ENCODE peak calls at places on chromosomes 12 and 14, in six cellular contexts. One of them, this sample, is unnamed.

GRCh38 chr12:8948711-8949524 is 527 bp downstream of the M6PR start:
- DNase-seq in spleen: no peak
- DNase-seq in HepG2: peak; percentile 7
- DNase-seq in H1: no peak
- DNase-seq in stomach: no peak
- DNase-seq in suprapubic skin: no peak
- DNase-seq in this sample: no peak

GRCh38 chr12:89470741-89471504 is 53.7 kb downstream of the GALNT4 start:
- DNase-seq in spleen: no peak
- DNase-seq in HepG2: peak; percentile 58
- DNase-seq in H1: no peak
- DNase-seq in stomach: no peak
- DNase-seq in suprapubic skin: no peak
- DNase-seq in this sample: no peak

GRCh38 chr12:128690641-128691040 is 133.1 kb downstream of the SLC15A4 start:
- DNase-seq in spleen: no peak
- DNase-seq in HepG2: no peak
- DNase-seq in H1: no peak
- DNase-seq in stomach: no peak
- DNase-seq in suprapubic skin: no peak
- DNase-seq in this sample: no peak

GRCh38 chr12:111685811-111686573 is at the start of the genes ACAD10 and BRAP:
- DNase-seq in spleen: peak; percentile 97
- DNase-seq in HepG2: peak; percentile 89
- DNase-seq in H1: peak; percentile 80
- DNase-seq in stomach: peak; percentile 97
- DNase-seq in suprapubic skin: peak; percentile 95
- DNase-seq in this sample: peak; percentile 99

GRCh38 chr12:88255224-88255623 is 113.1 kb downstream of the TMTC3 start:
- DNase-seq in spleen: no peak
- DNase-seq in HepG2: no peak
- DNase-seq in H1: no peak
- DNase-seq in stomach: no peak
- DNase-seq in suprapubic skin: no peak
- DNase-seq in this sample: no peak

GRCh38 chr12:102349079-102349478 is 131.3 kb downstream of the IGF1 start:
- DNase-seq in spleen: no peak
- DNase-seq in HepG2: no peak
- DNase-seq in H1: no peak
- DNase-seq in stomach: no peak
- DNase-seq in suprapubic skin: no peak
- DNase-seq in this sample: no peak

GRCh38 chr12:14691560-14691959 is 4.8 kb downstream of the GUCY2C start:
- DNase-seq in spleen: no peak
- DNase-seq in HepG2: no peak
- DNase-seq in H1: no peak
- DNase-seq in stomach: peak; percentile 53
- DNase-seq in suprapubic skin: peak; percentile 81
- DNase-seq in this sample: no peak

GRCh38 chr12:94586589-94587259 is 63.6 kb downstream of the TMCC3 start:
- DNase-seq in spleen: no peak
- DNase-seq in HepG2: no peak
- DNase-seq in H1: no peak
- DNase-seq in stomach: no peak
- DNase-seq in suprapubic skin: no peak
- DNase-seq in this sample: no peak

GRCh38 chr12:51827925-51828818 is 20.3 kb downstream of the FIGNL2 start:
- DNase-seq in spleen: no peak
- DNase-seq in HepG2: no peak
- DNase-seq in H1: no peak
- DNase-seq in stomach: peak; percentile 70
- DNase-seq in suprapubic skin: no peak
- DNase-seq in this sample: peak; percentile 81

GRCh38 chr14:59123975-59124374 is 64.5 kb upstream of the DAAM1 start:
- DNase-seq in spleen: no peak
- DNase-seq in HepG2: no peak
- DNase-seq in H1: no peak
- DNase-seq in stomach: no peak
- DNase-seq in suprapubic skin: no peak
- DNase-seq in this sample: no peak

GRCh38 chr14:89015016-89015415 is 190.6 kb downstream of the TTC8 start:
- DNase-seq in spleen: no peak
- DNase-seq in HepG2: no peak
- DNase-seq in H1: no peak
- DNase-seq in stomach: no peak
- DNase-seq in suprapubic skin: no peak
- DNase-seq in this sample: no peak

GRCh38 chr12:15599266-15600037 is 189.7 kb downstream of the EPS8 start:
- DNase-seq in spleen: no peak
- DNase-seq in HepG2: no peak
- DNase-seq in H1: no peak
- DNase-seq in stomach: no peak
- DNase-seq in suprapubic skin: no peak
- DNase-seq in this sample: no peak

GRCh38 chr12:49936895-49937294 is 13.6 kb upstream of the AQP2 start:
- DNase-seq in spleen: no peak
- DNase-seq in HepG2: no peak
- DNase-seq in H1: no peak
- DNase-seq in stomach: no peak
- DNase-seq in suprapubic skin: no peak
- DNase-seq in this sample: no peak

GRCh38 chr12:94110258-94110657 is 38.1 kb upstream of the PLXNC1 start:
- DNase-seq in spleen: no peak
- DNase-seq in HepG2: no peak
- DNase-seq in H1: no peak
- DNase-seq in stomach: no peak
- DNase-seq in suprapubic skin: no peak
- DNase-seq in this sample: no peak

GRCh38 chr12:90974286-90974685 is 19.3 kb upstream of the CCER1 start:
- DNase-seq in spleen: no peak
- DNase-seq in HepG2: no peak
- DNase-seq in H1: no peak
- DNase-seq in stomach: no peak
- DNase-seq in suprapubic skin: no peak
- DNase-seq in this sample: no peak

GRCh38 chr12:8554451-8555195 is 13.9 kb upstream of the CLEC4E start:
- DNase-seq in spleen: no peak
- DNase-seq in HepG2: no peak
- DNase-seq in H1: no peak
- DNase-seq in stomach: no peak
- DNase-seq in suprapubic skin: no peak
- DNase-seq in this sample: no peak

GRCh38 chr14:95478309-95478708 is 38.1 kb downstream of the SYNE3 start:
- DNase-seq in spleen: no peak
- DNase-seq in HepG2: no peak
- DNase-seq in H1: no peak
- DNase-seq in stomach: no peak
- DNase-seq in suprapubic skin: no peak
- DNase-seq in this sample: no peak

GRCh38 chr12:93287152-93287551 is 90.6 kb upstream of the NUDT4 start:
- DNase-seq in spleen: no peak
- DNase-seq in HepG2: no peak
- DNase-seq in H1: no peak
- DNase-seq in stomach: no peak
- DNase-seq in suprapubic skin: no peak
- DNase-seq in this sample: no peak

GRCh38 chr12:108457006-108457733 is 57.9 kb upstream of the FICD start:
- DNase-seq in spleen: no peak
- DNase-seq in HepG2: peak; percentile 69
- DNase-seq in H1: no peak
- DNase-seq in stomach: no peak
- DNase-seq in suprapubic skin: no peak
- DNase-seq in this sample: no peak

GRCh38 chr14:57168138-57168695 is 100.5 kb downstream of the EXOC5 start:
- DNase-seq in spleen: no peak
- DNase-seq in HepG2: no peak
- DNase-seq in H1: no peak
- DNase-seq in stomach: no peak
- DNase-seq in suprapubic skin: no peak
- DNase-seq in this sample: no peak

GRCh38 chr14:103118663-103119404 is 4.4 kb upstream of the TNFAIP2 start:
- DNase-seq in spleen: peak; percentile 95
- DNase-seq in HepG2: no peak
- DNase-seq in H1: no peak
- DNase-seq in stomach: peak; percentile 53
- DNase-seq in suprapubic skin: no peak
- DNase-seq in this sample: peak; percentile 93

GRCh38 chr12:4161718-4162117 is 111.8 kb upstream of the CCND2 start:
- DNase-seq in spleen: no peak
- DNase-seq in HepG2: no peak
- DNase-seq in H1: no peak
- DNase-seq in stomach: no peak
- DNase-seq in suprapubic skin: no peak
- DNase-seq in this sample: no peak

GRCh38 chr12:18431776-18432175 is 170.5 kb downstream of the PIK3C2G start:
- DNase-seq in spleen: no peak
- DNase-seq in HepG2: no peak
- DNase-seq in H1: no peak
- DNase-seq in stomach: no peak
- DNase-seq in suprapubic skin: no peak
- DNase-seq in this sample: no peak

GRCh38 chr12:104604070-104604994 is 147.6 kb downstream of the CHST11 start:
- DNase-seq in spleen: no peak
- DNase-seq in HepG2: no peak
- DNase-seq in H1: peak; percentile 43
- DNase-seq in stomach: peak; percentile 49
- DNase-seq in suprapubic skin: peak; percentile 85
- DNase-seq in this sample: peak; percentile 91

GRCh38 chr14:90547968-90548367 is 151.1 kb downstream of the CALM1 start:
- DNase-seq in spleen: peak; percentile 56
- DNase-seq in HepG2: no peak
- DNase-seq in H1: no peak
- DNase-seq in stomach: no peak
- DNase-seq in suprapubic skin: no peak
- DNase-seq in this sample: no peak

GRCh38 chr14:82886670-82887069 is 1353.0 kb upstream of the SEL1L start:
- DNase-seq in spleen: no peak
- DNase-seq in HepG2: no peak
- DNase-seq in H1: no peak
- DNase-seq in stomach: no peak
- DNase-seq in suprapubic skin: no peak
- DNase-seq in this sample: no peak
- TF ChIP-seq POLR2AphosphoS5 in spleen: no peak
- TF ChIP-seq POLR2AphosphoS5 in HepG2: no peak
- TF ChIP-seq POLR2AphosphoS5 in H1: no peak
- TF ChIP-seq POLR2AphosphoS5 in stomach: no peak
- TF ChIP-seq POLR2AphosphoS5 in suprapubic skin: no peak
- TF ChIP-seq POLR2AphosphoS5 in this sample: no peak

DNA sequence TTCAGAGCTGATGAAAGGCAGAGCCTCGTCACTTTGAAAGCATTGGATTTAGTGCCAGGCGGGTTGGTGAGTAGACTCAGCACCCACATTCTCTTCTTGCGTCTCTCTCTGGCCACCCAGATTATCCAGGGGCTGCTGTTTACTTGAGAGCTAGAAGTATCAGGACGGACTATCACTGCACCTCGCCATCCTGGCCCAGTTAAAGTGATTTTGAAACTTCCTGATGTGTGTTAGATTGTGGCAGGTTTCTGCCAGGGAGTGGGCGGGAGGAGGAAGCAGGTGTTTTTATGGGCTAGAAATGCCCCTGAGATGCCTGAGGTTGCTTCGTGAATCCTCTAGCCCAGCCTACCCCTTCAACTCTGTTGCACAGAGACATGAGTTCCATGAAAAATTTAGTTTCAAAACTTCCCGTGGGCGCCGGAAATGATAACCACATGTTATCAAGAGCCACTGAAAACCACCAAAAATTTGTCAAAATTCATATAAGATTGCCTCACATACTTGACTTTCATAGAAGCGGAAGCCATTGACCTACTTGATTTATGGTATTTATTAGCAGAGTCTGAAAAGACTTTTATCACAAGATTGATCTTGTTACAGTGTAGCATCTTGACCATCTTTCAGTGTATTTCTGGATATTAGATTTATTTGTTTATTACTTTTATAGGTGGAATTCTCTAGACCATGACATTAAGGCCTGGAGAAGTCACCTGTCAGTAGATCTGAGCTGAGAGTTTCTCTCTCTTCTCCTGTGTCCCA is 466.0 kb downstream of the RAD51B start:
- DNase-seq in spleen: peak; percentile 78
- DNase-seq in HepG2: no peak
- DNase-seq in H1: no peak
- DNase-seq in stomach: no peak
- DNase-seq in suprapubic skin: no peak
- DNase-seq in this sample: peak; percentile 31
- TF ChIP-seq POLR2AphosphoS5 in spleen: no peak
- TF ChIP-seq POLR2AphosphoS5 in HepG2: no peak
- TF ChIP-seq POLR2AphosphoS5 in H1: no peak
- TF ChIP-seq POLR2AphosphoS5 in stomach: no peak
- TF ChIP-seq POLR2AphosphoS5 in suprapubic skin: no peak
- TF ChIP-seq POLR2AphosphoS5 in this sample: no peak

GRCh38 chr14:51883232-51883631 is 22.8 kb downstream of the GNG2 start:
- DNase-seq in spleen: no peak
- DNase-seq in HepG2: no peak
- DNase-seq in H1: no peak
- DNase-seq in stomach: no peak
- DNase-seq in suprapubic skin: no peak
- DNase-seq in this sample: no peak
- TF ChIP-seq POLR2AphosphoS5 in spleen: no peak
- TF ChIP-seq POLR2AphosphoS5 in HepG2: no peak
- TF ChIP-seq POLR2AphosphoS5 in H1: no peak
- TF ChIP-seq POLR2AphosphoS5 in stomach: no peak
- TF ChIP-seq POLR2AphosphoS5 in suprapubic skin: no peak
- TF ChIP-seq POLR2AphosphoS5 in this sample: no peak

DNA sequence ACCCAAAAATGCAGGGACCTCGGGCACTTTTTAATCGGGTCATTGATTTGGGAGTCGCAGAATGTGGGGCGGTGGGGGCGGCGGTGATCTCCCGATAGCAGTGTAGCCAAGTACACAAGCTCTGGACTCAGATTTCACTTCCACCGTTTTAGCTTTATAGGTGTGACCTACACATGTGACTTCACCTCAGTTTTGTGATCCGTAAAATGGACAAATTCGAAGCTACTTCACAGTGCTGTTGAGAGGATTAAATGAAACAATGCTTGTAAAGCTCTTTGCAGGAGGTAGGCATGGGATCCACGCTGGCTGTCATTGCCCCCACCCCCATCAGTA is 478 bp downstream of the RITA1 start:
- DNase-seq in spleen: no peak
- DNase-seq in HepG2: peak; percentile 31
- DNase-seq in H1: no peak
- DNase-seq in stomach: no peak
- DNase-seq in suprapubic skin: no peak
- DNase-seq in this sample: no peak
- TF ChIP-seq POLR2AphosphoS5 in spleen: no peak
- TF ChIP-seq POLR2AphosphoS5 in HepG2: no peak
- TF ChIP-seq POLR2AphosphoS5 in H1: no peak
- TF ChIP-seq POLR2AphosphoS5 in stomach: no peak
- TF ChIP-seq POLR2AphosphoS5 in suprapubic skin: no peak
- TF ChIP-seq POLR2AphosphoS5 in this sample: no peak

This sample was measured in upper lobe of left lung.